ENCODE peak calls at places on chromosomes 5 and 9, in four cellular contexts. K is GM12865, J is foreskin fibroblast, N is A549. D is an unnamed sample.

GRCh38 chr5:54329731-54330709 is 19.6 kb upstream of the ARL15 start:
- DNase-seq in N (no peak), K (no peak), J (peak), D (peak)

GRCh38 chr5:78211052-78211451 is 83.4 kb downstream of the AP3B1 start:
- DNase-seq in K (no peak), N (no peak), J (no peak), D (no peak)

GRCh38 chr9:80951675-80952074 is 737.7 kb downstream of the TLE1 start:
- DNase-seq in K (no peak), J (no peak), N (no peak), D (no peak)

GRCh38 chr5:149257875-149258705 is 13.6 kb upstream of the AFAP1L1 start:
- DNase-seq in N (no peak), K (no peak), J (no peak), D (peak)

GRCh38 chr5:122839731-122840130 is 5.7 kb upstream of the SNX24 start:
- DNase-seq in N (no peak), K (no peak), J (no peak), D (no peak)

GRCh38 chr9:17018001-17018491 is 116.8 kb upstream of the CNTLN start:
- DNase-seq in J (peak), K (no peak), N (no peak), D (no peak)

GRCh38 chr9:74284596-74284995 is 212.5 kb upstream of the RORB start:
- DNase-seq in J (no peak), N (no peak), K (no peak), D (peak)

GRCh38 chr5:65100846-65101678 is 332.3 kb downstream of the CWC27 start:
- DNase-seq in J (peak), K (peak), N (peak), D (peak)

GRCh38 chr9:90251311-90251710 is 391.3 kb downstream of the DIRAS2 start:
- DNase-seq in K (no peak), J (no peak), N (no peak), D (peak)

GRCh38 chr5:149313151-149313841 is 32.0 kb upstream of the GRPEL2 start:
- DNase-seq in J (no peak), K (no peak), N (no peak), D (no peak)

GRCh38 chr9:4382722-4383317 is 83.0 kb upstream of the GLIS3 start:
- DNase-seq in J (peak), K (peak), N (no peak), D (peak)

GRCh38 chr5:399296-400281 is 43.4 kb upstream of the EXOC3 start:
- DNase-seq in N (peak), K (peak), J (peak), D (no peak)

GRCh38 chr9:117656007-117656406 is 48.2 kb upstream of the TLR4 start:
- DNase-seq in J (no peak), N (no peak), K (no peak), D (no peak)

GRCh38 chr5:65742565-65743231 is 20.7 kb downstream of the NLN start:
- DNase-seq in N (peak), K (peak), J (peak), D (peak)

GRCh38 chr5:31194458-31194808 is 947 bp downstream of the CDH6 start:
- DNase-seq in N (no peak), J (peak), K (no peak), D (peak)

GRCh38 chr5:170917113-170917512 is 55.3 kb downstream of the RANBP17 start:
- DNase-seq in K (no peak), N (no peak), J (no peak), D (no peak)

GRCh38 chr9:107243757-107244156 is 39.3 kb upstream of the RAD23B start:
- DNase-seq in J (peak), N (no peak), K (peak), D (peak)

GRCh38 chr9:4832786-4833579 is 40.2 kb downstream of the RCL1 start:
- DNase-seq in K (no peak), N (peak), J (peak), D (peak)

GRCh38 chr5:60497706-60498500 is 202.1 kb downstream of the DEPDC1B start:
- DNase-seq in N (no peak), K (no peak), J (peak), D (no peak)

GRCh38 chr5:136020001-136020382 is 8.8 kb upstream of the TGFBI start:
- DNase-seq in K (no peak), J (no peak), N (no peak), D (no peak)
- H3K4me3 ChIP-seq in K (no peak), J (no peak), N (no peak), D (no peak)

GRCh38 chr9:70392189-70392588 is 22.3 kb downstream of the KLF9 start:
- DNase-seq in J (no peak), K (no peak), N (no peak), D (peak)
- TF ChIP-seq CTCF in J (peak), K (no peak), N (peak), D (peak)

DNA sequence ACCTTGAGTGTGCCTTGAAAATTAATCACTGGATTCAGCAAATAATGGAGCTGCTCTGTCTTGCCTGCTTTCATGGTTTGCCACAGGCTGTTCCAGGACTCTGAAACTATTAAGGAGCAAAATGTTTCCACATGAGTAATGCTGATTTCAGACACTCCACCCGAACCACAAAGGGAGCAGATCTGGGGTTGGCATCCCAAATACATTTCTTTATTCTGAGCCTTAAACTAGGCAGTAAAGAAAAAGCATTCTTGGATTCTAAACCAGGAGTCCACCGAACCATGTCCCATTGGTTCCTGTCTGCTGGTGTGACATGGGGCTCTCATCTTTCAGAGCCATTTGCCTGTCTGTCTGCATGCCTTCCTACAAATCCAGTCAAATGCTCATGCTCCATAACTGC is 10.1 kb upstream of the C1QTNF3 start:
- DNase-seq in K (no peak), J (peak), N (no peak), D (peak)
- H3K4me3 ChIP-seq in K (no peak), J (no peak), N (no peak), D (no peak)

DNA sequence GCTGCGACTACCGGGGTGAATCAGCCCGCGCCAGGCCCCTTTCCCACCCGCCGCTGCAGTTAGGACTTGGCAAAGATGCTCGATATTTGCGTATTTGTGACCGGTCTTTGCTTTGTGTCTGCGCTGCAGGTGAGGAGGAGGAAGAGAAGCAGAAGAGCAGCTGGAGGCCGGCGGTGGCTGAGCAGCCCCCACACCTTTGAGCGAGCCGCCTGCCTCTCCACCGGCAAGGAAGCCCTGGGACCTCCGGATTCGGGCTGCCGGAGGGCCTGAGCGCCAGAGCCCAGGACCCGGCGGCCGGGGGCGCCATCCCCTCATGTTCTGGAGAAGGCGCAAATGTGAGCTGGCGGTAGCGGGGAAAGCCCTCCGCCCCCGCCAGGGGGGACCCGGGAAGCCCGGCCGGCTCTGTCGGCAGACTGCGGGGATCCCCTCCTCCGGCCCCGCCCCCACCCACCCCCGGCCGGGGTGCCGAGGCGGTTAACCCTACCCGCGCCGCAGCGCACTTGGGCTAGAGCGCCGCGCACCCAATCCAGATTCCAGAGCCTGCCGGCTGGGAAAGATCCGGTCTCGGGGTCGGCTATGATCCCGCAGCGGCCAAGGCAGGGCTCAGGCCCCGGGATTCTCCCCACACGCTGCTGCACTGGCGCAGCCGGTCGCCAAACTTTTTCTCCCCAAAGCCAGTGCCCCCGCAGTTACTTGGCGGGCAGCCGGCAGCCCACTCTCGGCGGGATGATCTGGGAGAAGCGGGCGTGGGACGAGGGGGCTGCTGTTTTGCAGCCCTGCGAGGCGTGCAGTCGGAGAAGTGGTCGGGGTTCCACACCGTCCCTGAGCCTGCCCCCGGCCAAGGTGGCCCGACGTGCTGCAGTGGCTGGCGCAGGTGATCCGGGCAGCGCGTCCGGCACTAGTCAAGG is 800 bp upstream of the KCNN2 start:
- DNase-seq in K (peak), J (no peak), N (peak), D (no peak)
- TF ChIP-seq CTCF in K (peak), J (no peak), N (no peak), D (no peak)

DNA sequence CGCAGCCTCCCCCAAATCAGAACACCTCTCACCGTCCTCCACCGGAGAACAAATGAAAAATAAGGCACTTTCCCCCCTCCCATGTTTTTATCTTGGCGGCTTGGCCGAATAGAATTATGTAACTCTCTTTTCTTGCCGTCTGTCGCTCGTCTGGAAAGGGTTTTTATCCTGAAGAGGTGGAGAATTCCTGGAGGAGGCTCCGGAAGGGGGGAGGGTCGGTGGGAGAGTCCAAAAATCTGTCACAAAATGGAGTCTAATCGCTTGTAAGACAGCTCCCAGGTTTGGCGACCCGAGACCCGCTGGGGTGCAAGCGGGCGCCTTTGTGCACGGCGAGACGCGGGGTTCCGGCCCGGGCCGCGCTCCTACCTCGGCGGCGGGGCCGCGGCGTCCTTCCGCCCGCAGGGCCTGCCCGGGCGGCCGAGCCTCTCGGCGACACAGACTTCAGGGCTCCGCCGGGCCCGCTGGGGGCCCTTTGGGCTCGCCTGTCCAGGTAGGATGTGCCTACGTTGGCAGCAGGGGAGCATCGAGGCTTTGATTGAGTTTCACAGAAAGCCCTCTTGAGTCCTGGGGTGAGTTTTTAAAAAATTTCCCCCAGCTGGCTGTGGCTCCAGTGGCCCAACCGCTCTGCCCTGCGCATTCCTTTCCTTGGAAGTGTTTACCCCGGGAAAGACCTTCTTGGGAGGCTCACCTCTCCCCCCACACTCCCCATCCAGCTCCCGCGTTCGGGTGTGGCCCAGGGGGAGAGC is 5.0 kb downstream of the LMX1B start:
- DNase-seq in K (no peak), J (no peak), N (no peak), D (no peak)
- H3K4me3 ChIP-seq in K (no peak), J (no peak), N (no peak), D (no peak)

D was measured in bronchial epithelial cell.